ENCODE peak calls at places on chromosome 21, in five cellular contexts. H is neural crest cell; R is stimulated activated CD8-positive, alpha-beta memory T cell treated with anti-CD3 and anti-CD28 coated beads, Interleukin-4, amount 100 ng/mL, for 1 hour; U is transverse colon; O is SK-MEL-5. G is an unnamed sample.

GRCh38 chr21:23963454-23963853 is 1643.8 kb downstream of the MRPL39 start:
- DNase-seq in U (no peak), O (no peak), R (no peak), H (no peak), G (no peak)

GRCh38 chr21:35855463-35855862 is 204.9 kb downstream of the SETD4 start:
- DNase-seq in R (no peak), U (no peak), O (no peak), H (no peak), G (no peak)

GRCh38 chr21:42317341-42317741 is 2.1 kb upstream of the TFF3 start:
- DNase-seq in O (no peak), R (no peak), H (no peak), U (peak; percentile 66), G (no peak)

GRCh38 chr21:29991624-29992023 is 51.8 kb upstream of the GRIK1 start:
- DNase-seq in U (no peak), R (no peak), H (no peak), O (no peak), G (no peak)

GRCh38 chr21:45427331-45428271 is 22.6 kb downstream of the COL18A1 start:
- DNase-seq in H (no peak), U (peak; percentile 50), O (peak; percentile 35), R (no peak), G (no peak)

GRCh38 chr21:18138507-18138906 is 106.1 kb upstream of the CHODL start:
- DNase-seq in R (no peak), H (no peak), U (no peak), O (no peak), G (no peak)

GRCh38 chr21:17802568-17802967 is 16.6 kb downstream of the C21orf91 start:
- DNase-seq in R (no peak), O (no peak), U (no peak), H (no peak), G (no peak)

GRCh38 chr21:42125571-42126544 is 54.7 kb downstream of the UMODL1 start:
- DNase-seq in H (no peak), R (no peak), U (no peak), O (no peak), G (peak; percentile 49)

GRCh38 chr21:45551816-45552695 is 9.8 kb upstream of the SLC19A1 start:
- DNase-seq in O (no peak), U (no peak), R (no peak), H (no peak), G (no peak)

GRCh38 chr21:33101300-33102005 is 31.5 kb downstream of the OLIG1 start:
- DNase-seq in H (peak; percentile 60), U (no peak), O (no peak), R (no peak), G (no peak)

GRCh38 chr21:32940079-32941014 is 85.4 kb upstream of the OLIG2 start:
- DNase-seq in O (peak; percentile 66), H (peak; percentile 50), U (peak; percentile 41), R (no peak), G (peak; percentile 77)

GRCh38 chr21:40140675-40141074 is 273.4 kb downstream of the PCP4 start:
- DNase-seq in H (no peak), O (no peak), R (no peak), U (no peak), G (no peak)

GRCh38 chr21:21345296-21345695 is 347.1 kb downstream of the NCAM2 start:
- DNase-seq in O (no peak), R (no peak), H (no peak), U (no peak), G (no peak)

GRCh38 chr21:29362758-29363157 is 64.0 kb downstream of the BACH1 start:
- DNase-seq in O (no peak), H (no peak), U (no peak), R (no peak), G (no peak)

GRCh38 chr21:34965200-34966174 is 83.6 kb downstream of the RUNX1 start:
- DNase-seq in R (no peak), O (no peak), H (no peak), U (no peak), G (no peak)

GRCh38 chr21:37700641-37701202 is 215.5 kb downstream of the KCNJ6 start:
- DNase-seq in H (peak; percentile 60), O (peak; percentile 90), U (no peak), R (no peak), G (peak; percentile 92)

GRCh38 chr21:41282412-41282811 is 34.2 kb upstream of the FAM3B start:
- DNase-seq in U (no peak), R (no peak), H (no peak), O (no peak), G (no peak)

GRCh38 chr21:25862596-25862995 is 127.8 kb downstream of the GABPA start:
- DNase-seq in H (no peak), U (no peak), O (peak; percentile 68), R (no peak), G (peak; percentile 50)

GRCh38 chr21:29299906-29300546 is 1.3 kb downstream of the BACH1 start:
- DNase-seq in U (peak; percentile 57), O (peak; percentile 50), R (no peak), H (no peak), G (no peak)

GRCh38 chr21:45641480-45642035 is 2.0 kb upstream of the PCBP3 start:
- DNase-seq in R (no peak), H (no peak), O (no peak), U (no peak), G (no peak)

G was measured in NT2/D1.